ENCODE peak calls at places on chromosomes 2 and 18, in five cellular contexts. S is Caco-2; W is IMR-90; M is AG10803; N is CD8-positive, alpha-beta T cell. K is an unnamed sample.

GRCh38 chr2:99776521-99777265 is 286.9 kb upstream of the REV1 start:
- DNase-seq in S (no peak), W (no peak), M (no peak), N (no peak), K (no peak)

GRCh38 chr2:186588940-186589732 is 720 bp upstream of the ITGAV start:
- DNase-seq in S (no peak), W (no peak), M (no peak), N (no peak), K (no peak)

GRCh38 chr18:76687271-76688006 is 134.9 kb upstream of the ZNF236 start:
- DNase-seq in S (no peak), W (peak), M (no peak), N (no peak), K (peak)

GRCh38 chr18:79495591-79496071 is 99.9 kb downstream of the NFATC1 start:
- DNase-seq in S (no peak), W (no peak), M (no peak), N (no peak), K (no peak)

GRCh38 chr2:45068643-45069140 is 59.4 kb upstream of the SIX2 start:
- DNase-seq in S (no peak), W (no peak), M (no peak), N (no peak), K (peak)

GRCh38 chr2:229446316-229446715 is 175.2 kb upstream of the PID1 start:
- DNase-seq in S (no peak), W (no peak), M (no peak), N (no peak), K (no peak)

GRCh38 chr2:195395351-195395750 is 261.7 kb upstream of the SLC39A10 start:
- DNase-seq in S (no peak), W (peak), M (no peak), N (no peak), K (peak)

GRCh38 chr2:102449370-102449974 is 23.6 kb upstream of the SLC9A4 start:
- DNase-seq in S (peak), W (peak), M (peak), N (peak), K (peak)

GRCh38 chr2:69755862-69756467 is 14.0 kb downstream of the ANXA4 start:
- DNase-seq in S (peak), W (peak), M (peak), N (no peak), K (peak)

GRCh38 chr2:225472161-225472560 is 72.7 kb downstream of the NYAP2 start:
- DNase-seq in S (peak), W (no peak), M (no peak), N (no peak), K (no peak)

GRCh38 chr2:84741182-84741822 is 139.6 kb downstream of the TRABD2A start:
- DNase-seq in S (peak), W (peak), M (peak), N (peak), K (peak)

GRCh38 chr2:45265336-45265735 is 256.1 kb upstream of the SIX2 start:
- DNase-seq in S (no peak), W (no peak), M (no peak), N (no peak), K (no peak)

GRCh38 chr2:33670392-33670937 is 71.4 kb upstream of the FAM98A start:
- DNase-seq in S (peak), W (no peak), M (no peak), N (no peak), K (no peak)
- TF ChIP-seq CTCF in S (peak), W (no peak), M (no peak), N (no peak), K (peak)

DNA sequence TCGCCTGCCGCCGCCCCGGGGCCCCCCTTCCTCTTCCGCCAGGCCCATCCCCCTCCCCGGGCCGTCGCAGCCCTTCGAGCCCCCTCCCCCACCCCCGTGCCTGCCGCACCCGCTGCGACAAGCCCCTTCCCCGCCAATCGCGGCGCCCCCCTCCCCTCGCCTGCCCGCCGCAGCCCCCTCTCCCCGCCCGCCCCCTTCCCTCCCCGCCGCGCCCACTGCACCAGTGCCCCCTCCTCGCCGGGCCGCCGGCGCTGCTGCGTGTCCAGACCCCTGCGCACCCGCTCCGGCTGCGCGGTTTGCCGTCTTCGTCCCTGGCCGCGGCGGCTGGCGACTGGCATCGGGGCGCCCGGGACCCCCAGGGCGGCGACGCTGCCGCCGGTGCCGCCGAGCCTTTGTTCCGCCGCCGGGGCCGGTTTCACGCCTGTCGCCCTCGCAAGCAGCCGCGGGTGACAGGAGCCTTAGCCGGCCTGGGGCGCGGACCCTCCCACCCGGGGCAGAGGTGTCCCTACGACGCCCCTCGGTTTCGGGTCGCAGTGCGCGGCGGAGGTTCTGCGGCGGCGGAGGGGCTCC is 18.1 kb downstream of the GPC1 start:
- DNase-seq in S (no peak), W (no peak), M (no peak), N (no peak), K (no peak)
- H3K4me3 ChIP-seq in S (no peak), W (no peak), M (no peak), N (no peak), K (peak)

DNA sequence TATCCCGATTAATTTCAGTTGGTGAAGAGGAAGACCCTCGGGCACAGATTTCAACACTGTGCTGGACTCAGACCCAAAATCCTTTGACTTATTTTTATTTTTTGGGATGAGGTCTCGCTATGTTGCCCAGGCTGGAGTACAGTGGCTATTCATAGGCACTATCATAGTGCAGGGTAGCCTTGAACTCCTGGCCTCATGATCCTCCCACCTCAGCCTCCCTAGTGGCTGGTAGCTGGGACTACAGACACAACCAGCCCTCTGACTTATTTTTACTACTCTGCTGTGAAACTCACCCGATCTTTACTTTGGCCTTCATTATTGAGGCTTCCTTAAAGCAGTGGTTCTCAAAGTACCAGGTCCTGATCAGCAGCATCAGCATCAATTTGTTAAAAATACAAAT is 18.2 kb upstream of the ADAM17 start:
- DNase-seq in S (no peak), W (no peak), M (no peak), N (no peak), K (no peak)
- TF ChIP-seq CTCF in S (no peak), W (no peak), M (peak), N (no peak), K (no peak)

DNA sequence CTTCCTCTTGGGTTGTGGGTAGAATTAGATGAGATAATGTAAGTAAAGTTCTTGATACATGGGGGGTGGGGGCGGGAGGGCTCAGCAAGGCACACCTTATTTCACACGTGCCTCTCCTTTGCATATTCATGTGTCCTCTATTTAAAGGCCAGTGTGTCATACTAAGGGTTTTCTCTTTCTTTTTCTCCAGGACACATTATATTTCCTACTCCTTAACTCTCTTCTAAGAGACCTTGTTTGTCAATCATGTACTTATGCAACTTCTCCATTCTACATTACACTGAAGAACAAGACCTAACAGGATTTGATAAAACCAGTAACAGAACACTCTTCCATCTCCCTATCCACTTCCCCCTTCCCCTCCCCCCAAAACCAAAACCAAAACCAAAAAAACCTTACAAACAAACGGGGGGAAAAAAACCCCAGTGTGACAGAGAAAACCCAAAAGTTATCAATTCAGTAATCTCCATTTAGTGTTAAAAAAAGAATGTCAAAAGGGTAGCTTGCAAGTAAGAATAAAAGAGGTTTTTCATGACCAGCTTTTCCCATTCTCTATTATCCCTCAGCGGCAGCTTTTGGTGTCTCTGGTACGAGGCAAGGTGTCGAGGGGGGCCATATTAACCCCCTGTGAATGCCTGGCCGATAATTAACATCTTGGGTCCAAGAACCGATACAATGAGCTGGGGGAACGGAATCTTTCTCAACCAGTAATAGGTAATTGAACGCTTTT is 190.9 kb upstream of the TCF4 start:
- DNase-seq in S (no peak), W (no peak), M (peak), N (no peak), K (no peak)
- H3K4me3 ChIP-seq in S (no peak), W (peak), M (peak), N (no peak), K (peak)

DNA sequence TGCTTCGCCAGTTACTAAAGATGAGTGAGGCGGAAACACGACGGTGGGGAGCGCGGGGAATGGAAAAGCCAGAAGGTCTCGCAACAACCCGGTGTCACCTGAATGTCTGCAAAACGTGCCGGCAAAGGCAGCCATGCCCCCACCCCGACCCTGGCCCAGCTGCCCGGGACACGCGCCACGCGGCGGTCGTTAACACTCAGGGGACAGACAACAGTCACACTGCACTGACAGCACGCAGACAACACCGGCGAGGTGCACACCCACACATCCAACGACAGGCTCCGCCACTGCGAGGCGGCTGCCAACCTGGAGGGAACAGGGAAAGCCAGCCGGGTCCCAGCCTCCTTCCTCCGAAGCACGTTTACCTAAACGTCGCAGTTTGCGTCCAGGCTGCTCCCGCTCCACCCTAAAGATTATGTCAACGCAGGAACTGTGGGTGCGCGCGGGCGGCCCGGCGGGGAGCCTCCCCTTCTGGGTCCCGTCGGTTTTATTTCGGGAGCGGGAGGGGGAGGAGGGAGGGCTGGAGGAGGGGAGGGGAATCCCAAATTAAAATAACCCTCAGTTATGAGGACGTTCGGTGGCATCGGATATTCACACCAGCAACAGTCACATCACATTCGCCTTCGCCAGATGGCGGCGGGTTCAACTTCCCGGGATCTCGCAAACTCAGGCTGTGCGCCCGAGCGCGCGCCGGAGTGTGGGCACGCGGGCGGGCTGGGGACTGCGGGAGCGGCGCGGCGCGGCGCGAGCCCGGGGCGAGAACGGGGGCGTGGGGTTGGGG is 694 bp downstream of the PTGR3 start:
- DNase-seq in S (no peak), W (peak), M (peak), N (no peak), K (peak)
- TF ChIP-seq CTCF in S (no peak), W (no peak), M (peak), N (no peak), K (no peak)

DNA sequence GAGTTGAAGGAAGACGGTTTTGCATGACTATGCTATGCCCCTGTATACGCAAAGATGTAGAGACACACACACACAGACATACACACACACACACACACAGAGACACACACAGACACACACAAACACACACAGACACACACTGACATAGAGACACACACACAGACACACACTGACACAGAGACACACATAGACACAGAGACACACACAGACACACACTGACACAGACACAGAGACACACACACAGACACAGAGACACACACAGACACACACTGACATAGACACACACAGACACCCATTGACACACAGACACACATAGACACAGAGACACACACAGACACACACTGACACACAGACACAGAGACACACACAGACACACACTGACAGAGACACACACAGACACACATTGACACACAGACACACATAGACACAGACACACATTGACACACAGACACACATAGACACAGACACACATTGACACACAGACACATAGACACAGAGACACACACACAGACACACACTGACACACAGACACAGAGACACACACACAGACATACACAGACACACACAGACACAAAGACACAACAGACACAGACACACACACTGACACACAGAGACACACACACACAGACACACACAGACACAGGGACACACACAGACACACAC is 121.3 kb downstream of the BCL2 start:
- DNase-seq in S (no peak), W (no peak), M (no peak), N (no peak), K (no peak)
- H3K4me3 ChIP-seq in S (no peak), W (no peak), M (no peak), N (peak), K (no peak)

GRCh38 chr2:161556440-161556839 is 67.8 kb upstream of the SLC4A10 start:
- DNase-seq in S (no peak), W (no peak), M (no peak), N (no peak), K (peak)
- TF ChIP-seq CTCF in S (no peak), W (no peak), M (no peak), N (no peak), K (no peak)

GRCh38 chr18:45518770-45519169 is 96.5 kb upstream of the SLC14A2 start:
- DNase-seq in S (no peak), W (no peak), M (no peak), N (no peak), K (no peak)

GRCh38 chr18:45522371-45522770 is 92.9 kb upstream of the SLC14A2 start:
- DNase-seq in S (no peak), W (peak), M (peak), N (no peak), K (peak)

GRCh38 chr18:45519881-45520280 is 95.4 kb upstream of the SLC14A2 start:
- DNase-seq in S (no peak), W (peak), M (peak), N (no peak), K (peak)

GRCh38 chr18:45521151-45521550 is 94.1 kb upstream of the SLC14A2 start:
- DNase-seq in S (no peak), W (peak), M (peak), N (no peak), K (peak)

GRCh38 chr18:45521777-45522176 is 93.5 kb upstream of the SLC14A2 start:
- DNase-seq in S (no peak), W (peak), M (peak), N (no peak), K (peak)
- H3K4me3 ChIP-seq in S (no peak), W (no peak), M (no peak), N (no peak), K (no peak)